ENCODE peak calls at places on chromosomes 5 and 9, in ten cellular contexts. One of them, this sample, is unnamed.

GRCh38 chr9:93673271-93673843 is 97.0 kb downstream of the PHF2 start:
- DNase-seq in transverse colon: peak; percentile 4
- DNase-seq in fibroblast of lung: no peak
- DNase-seq in psoas muscle: no peak
- DNase-seq in mammary epithelial cell: no peak
- DNase-seq in pancreas: peak; percentile 8
- DNase-seq in PC-3: no peak
- DNase-seq in IMR-90: no peak
- DNase-seq in astrocyte: no peak
- DNase-seq in uterus: peak; percentile 10
- DNase-seq in this sample: no peak

GRCh38 chr9:98146101-98146991 is 27.3 kb upstream of the TRIM14 start:
- DNase-seq in pancreas: peak; percentile 67
- DNase-seq in IMR-90: peak; percentile 27
- DNase-seq in mammary epithelial cell: peak; percentile 84
- DNase-seq in PC-3: peak; percentile 62
- DNase-seq in astrocyte: no peak
- DNase-seq in uterus: no peak
- DNase-seq in fibroblast of lung: no peak
- DNase-seq in transverse colon: peak; percentile 91
- DNase-seq in psoas muscle: no peak
- DNase-seq in this sample: no peak

GRCh38 chr9:5425006-5425628 is 12.6 kb downstream of the PLGRKT start:
- DNase-seq in astrocyte: no peak
- DNase-seq in fibroblast of lung: no peak
- DNase-seq in PC-3: peak; percentile 63
- DNase-seq in mammary epithelial cell: peak; percentile 34
- DNase-seq in psoas muscle: no peak
- DNase-seq in uterus: no peak
- DNase-seq in IMR-90: no peak
- DNase-seq in transverse colon: no peak
- DNase-seq in pancreas: no peak
- DNase-seq in this sample: no peak

GRCh38 chr5:24368121-24368520 is 276.7 kb downstream of the CDH10 start:
- DNase-seq in mammary epithelial cell: no peak
- DNase-seq in astrocyte: no peak
- DNase-seq in fibroblast of lung: no peak
- DNase-seq in uterus: no peak
- DNase-seq in pancreas: no peak
- DNase-seq in transverse colon: no peak
- DNase-seq in IMR-90: no peak
- DNase-seq in psoas muscle: no peak
- DNase-seq in PC-3: peak; percentile 9
- DNase-seq in this sample: no peak

GRCh38 chr9:135156525-135157510 is 69.3 kb downstream of the OLFM1 start:
- DNase-seq in fibroblast of lung: peak; percentile 30
- DNase-seq in transverse colon: peak; percentile 14
- DNase-seq in PC-3: peak; percentile 6
- DNase-seq in pancreas: peak; percentile 53
- DNase-seq in IMR-90: peak; percentile 7
- DNase-seq in psoas muscle: peak; percentile 36
- DNase-seq in astrocyte: peak; percentile 20
- DNase-seq in uterus: no peak
- DNase-seq in mammary epithelial cell: peak; percentile 9
- DNase-seq in this sample: no peak

GRCh38 chr5:66436721-66437120 is 159.5 kb upstream of the MAST4 start:
- DNase-seq in transverse colon: no peak
- DNase-seq in IMR-90: no peak
- DNase-seq in PC-3: peak; percentile 1
- DNase-seq in mammary epithelial cell: no peak
- DNase-seq in pancreas: no peak
- DNase-seq in fibroblast of lung: no peak
- DNase-seq in uterus: no peak
- DNase-seq in astrocyte: no peak
- DNase-seq in psoas muscle: no peak
- DNase-seq in this sample: no peak

GRCh38 chr9:82538634-82539033 is 524.3 kb downstream of the RASEF start:
- DNase-seq in uterus: no peak
- DNase-seq in pancreas: no peak
- DNase-seq in mammary epithelial cell: no peak
- DNase-seq in transverse colon: no peak
- DNase-seq in IMR-90: no peak
- DNase-seq in PC-3: no peak
- DNase-seq in psoas muscle: no peak
- DNase-seq in fibroblast of lung: peak; percentile 74
- DNase-seq in astrocyte: peak; percentile 77
- DNase-seq in this sample: no peak

GRCh38 chr9:133274236-133275104 is 531 bp downstream of the ABO start:
- DNase-seq in fibroblast of lung: no peak
- DNase-seq in mammary epithelial cell: no peak
- DNase-seq in pancreas: no peak
- DNase-seq in astrocyte: no peak
- DNase-seq in IMR-90: no peak
- DNase-seq in transverse colon: no peak
- DNase-seq in psoas muscle: no peak
- DNase-seq in PC-3: no peak
- DNase-seq in uterus: no peak
- DNase-seq in this sample: no peak

GRCh38 chr5:43121565-43122484 is 1.1 kb downstream of the ZNF131 start:
- DNase-seq in mammary epithelial cell: peak; percentile 48
- DNase-seq in transverse colon: peak; percentile 24
- DNase-seq in IMR-90: peak; percentile 80
- DNase-seq in psoas muscle: no peak
- DNase-seq in pancreas: peak; percentile 17
- DNase-seq in fibroblast of lung: peak; percentile 70
- DNase-seq in astrocyte: peak; percentile 60
- DNase-seq in PC-3: peak; percentile 46
- DNase-seq in uterus: no peak
- DNase-seq in this sample: peak; percentile 37

GRCh38 chr5:102617187-102617856 is 118.5 kb upstream of the SLCO6A1 start:
- DNase-seq in IMR-90: no peak
- DNase-seq in psoas muscle: no peak
- DNase-seq in transverse colon: no peak
- DNase-seq in uterus: no peak
- DNase-seq in mammary epithelial cell: no peak
- DNase-seq in astrocyte: no peak
- DNase-seq in PC-3: no peak
- DNase-seq in fibroblast of lung: no peak
- DNase-seq in pancreas: no peak
- DNase-seq in this sample: no peak

GRCh38 chr9:70540016-70540415 is 125.6 kb upstream of the KLF9 start:
- DNase-seq in fibroblast of lung: peak; percentile 9
- DNase-seq in psoas muscle: no peak
- DNase-seq in astrocyte: no peak
- DNase-seq in pancreas: no peak
- DNase-seq in IMR-90: peak; percentile 55
- DNase-seq in PC-3: no peak
- DNase-seq in uterus: no peak
- DNase-seq in transverse colon: no peak
- DNase-seq in mammary epithelial cell: no peak
- DNase-seq in this sample: no peak

GRCh38 chr5:146891511-146891910 is 13.0 kb upstream of the PPP2R2B start:
- DNase-seq in fibroblast of lung: no peak
- DNase-seq in mammary epithelial cell: no peak
- DNase-seq in transverse colon: no peak
- DNase-seq in astrocyte: no peak
- DNase-seq in psoas muscle: no peak
- DNase-seq in pancreas: no peak
- DNase-seq in uterus: no peak
- DNase-seq in PC-3: no peak
- DNase-seq in IMR-90: no peak
- DNase-seq in this sample: no peak

GRCh38 chr9:91844170-91844569 is 105.9 kb downstream of the ROR2 start:
- DNase-seq in mammary epithelial cell: no peak
- DNase-seq in transverse colon: peak; percentile 32
- DNase-seq in psoas muscle: no peak
- DNase-seq in pancreas: no peak
- DNase-seq in IMR-90: no peak
- DNase-seq in uterus: no peak
- DNase-seq in astrocyte: no peak
- DNase-seq in PC-3: no peak
- DNase-seq in fibroblast of lung: no peak
- DNase-seq in this sample: no peak

GRCh38 chr5:119996128-119996527 is 366.8 kb downstream of the FAM170A start:
- DNase-seq in fibroblast of lung: no peak
- DNase-seq in transverse colon: no peak
- DNase-seq in PC-3: peak; percentile 37
- DNase-seq in pancreas: no peak
- DNase-seq in astrocyte: peak; percentile 1
- DNase-seq in psoas muscle: no peak
- DNase-seq in mammary epithelial cell: no peak
- DNase-seq in IMR-90: peak; percentile 41
- DNase-seq in uterus: no peak
- DNase-seq in this sample: no peak

GRCh38 chr5:90406466-90406865 is 3.1 kb downstream of the CETN3 start:
- DNase-seq in psoas muscle: no peak
- DNase-seq in IMR-90: peak; percentile 10
- DNase-seq in PC-3: peak; percentile 82
- DNase-seq in fibroblast of lung: peak; percentile 25
- DNase-seq in pancreas: no peak
- DNase-seq in transverse colon: no peak
- DNase-seq in uterus: no peak
- DNase-seq in mammary epithelial cell: peak; percentile 16
- DNase-seq in astrocyte: peak; percentile 16
- DNase-seq in this sample: no peak
- H3K4me3 ChIP-seq in psoas muscle: no peak overlapping the region
- H3K4me3 ChIP-seq in IMR-90: no peak overlapping the region
- H3K4me3 ChIP-seq in PC-3: peak overlapping the region; percentile 88
- H3K4me3 ChIP-seq in fibroblast of lung: no peak overlapping the region
- H3K4me3 ChIP-seq in pancreas: no peak overlapping the region
- H3K4me3 ChIP-seq in transverse colon: no peak overlapping the region
- H3K4me3 ChIP-seq in uterus: no peak overlapping the region
- H3K4me3 ChIP-seq in mammary epithelial cell: no peak overlapping the region
- H3K4me3 ChIP-seq in astrocyte: no peak overlapping the region
- H3K4me3 ChIP-seq in this sample: no peak overlapping the region

GRCh38 chr5:3195991-3196390 is 399.6 kb upstream of the IRX1 start:
- DNase-seq in fibroblast of lung: no peak
- DNase-seq in astrocyte: no peak
- DNase-seq in PC-3: no peak
- DNase-seq in mammary epithelial cell: no peak
- DNase-seq in psoas muscle: no peak
- DNase-seq in uterus: no peak
- DNase-seq in IMR-90: no peak
- DNase-seq in transverse colon: no peak
- DNase-seq in pancreas: no peak
- DNase-seq in this sample: no peak

GRCh38 chr5:3200356-3200755 is 395.3 kb upstream of the IRX1 start:
- DNase-seq in transverse colon: no peak
- DNase-seq in mammary epithelial cell: no peak
- DNase-seq in psoas muscle: no peak
- DNase-seq in PC-3: no peak
- DNase-seq in uterus: no peak
- DNase-seq in IMR-90: no peak
- DNase-seq in pancreas: no peak
- DNase-seq in fibroblast of lung: no peak
- DNase-seq in astrocyte: no peak
- DNase-seq in this sample: no peak

GRCh38 chr5:3199941-3200340 is 395.7 kb upstream of the IRX1 start:
- DNase-seq in PC-3: no peak
- DNase-seq in mammary epithelial cell: no peak
- DNase-seq in fibroblast of lung: no peak
- DNase-seq in uterus: no peak
- DNase-seq in pancreas: no peak
- DNase-seq in IMR-90: no peak
- DNase-seq in transverse colon: no peak
- DNase-seq in astrocyte: no peak
- DNase-seq in psoas muscle: no peak
- DNase-seq in this sample: no peak

GRCh38 chr5:3197237-3197636 is 398.4 kb upstream of the IRX1 start:
- DNase-seq in mammary epithelial cell: no peak
- DNase-seq in PC-3: no peak
- DNase-seq in fibroblast of lung: no peak
- DNase-seq in psoas muscle: no peak
- DNase-seq in pancreas: no peak
- DNase-seq in IMR-90: no peak
- DNase-seq in transverse colon: no peak
- DNase-seq in astrocyte: no peak
- DNase-seq in uterus: no peak
- DNase-seq in this sample: no peak

GRCh38 chr5:3197699-3198098 is 397.9 kb upstream of the IRX1 start:
- DNase-seq in mammary epithelial cell: no peak
- DNase-seq in astrocyte: no peak
- DNase-seq in PC-3: no peak
- DNase-seq in pancreas: no peak
- DNase-seq in uterus: no peak
- DNase-seq in fibroblast of lung: no peak
- DNase-seq in transverse colon: no peak
- DNase-seq in IMR-90: no peak
- DNase-seq in psoas muscle: no peak
- DNase-seq in this sample: no peak
- H3K27me3 ChIP-seq in mammary epithelial cell: peaks cover 2% of the 10 kb centered on the region
- H3K27me3 ChIP-seq in astrocyte: peaks cover 2% of the 10 kb centered on the region
- H3K27me3 ChIP-seq in PC-3: peaks cover 41% of the 10 kb centered on the region
- H3K27me3 ChIP-seq in pancreas: peaks cover 38% of the 10 kb centered on the region
- H3K27me3 ChIP-seq in uterus: no peaks in the 10 kb centered on the region
- H3K27me3 ChIP-seq in fibroblast of lung: no peaks in the 10 kb centered on the region
- H3K27me3 ChIP-seq in transverse colon: peaks cover 13% of the 10 kb centered on the region
- H3K27me3 ChIP-seq in IMR-90: no peaks in the 10 kb centered on the region
- H3K27me3 ChIP-seq in psoas muscle: peaks cover 14% of the 10 kb centered on the region
- H3K27me3 ChIP-seq in this sample: no peaks in the 10 kb centered on the region

GRCh38 chr5:136028782-136029742 is at the start of gene TGFBI:
- DNase-seq in transverse colon: peak; percentile 69
- DNase-seq in PC-3: peak; percentile 42
- DNase-seq in psoas muscle: peak; percentile 77
- DNase-seq in pancreas: peak; percentile 68
- DNase-seq in IMR-90: peak; percentile 67
- DNase-seq in fibroblast of lung: peak; percentile 70
- DNase-seq in uterus: peak; percentile 57
- DNase-seq in astrocyte: no peak
- DNase-seq in mammary epithelial cell: peak; percentile 68
- DNase-seq in this sample: no peak
- TF ChIP-seq CTCF in transverse colon: no peak
- TF ChIP-seq CTCF in PC-3: no peak
- TF ChIP-seq CTCF in psoas muscle: peak; percentile 10
- TF ChIP-seq CTCF in pancreas: no peak
- TF ChIP-seq CTCF in IMR-90: peak; percentile 17
- TF ChIP-seq CTCF in fibroblast of lung: peak; percentile 17
- TF ChIP-seq CTCF in uterus: no peak
- TF ChIP-seq CTCF in astrocyte: no peak
- TF ChIP-seq CTCF in mammary epithelial cell: peak; percentile 31
- TF ChIP-seq CTCF in this sample: peak; percentile 16

GRCh38 chr5:103620851-103621547 is 58.4 kb upstream of the NUDT12 start:
- DNase-seq in uterus: no peak
- DNase-seq in IMR-90: no peak
- DNase-seq in mammary epithelial cell: peak; percentile 54
- DNase-seq in fibroblast of lung: no peak
- DNase-seq in psoas muscle: no peak
- DNase-seq in astrocyte: no peak
- DNase-seq in PC-3: no peak
- DNase-seq in transverse colon: no peak
- DNase-seq in pancreas: no peak
- DNase-seq in this sample: no peak

GRCh38 chr5:103624748-103625147 is 62.2 kb upstream of the NUDT12 start:
- DNase-seq in transverse colon: no peak
- DNase-seq in pancreas: no peak
- DNase-seq in PC-3: peak; percentile 69
- DNase-seq in mammary epithelial cell: no peak
- DNase-seq in psoas muscle: no peak
- DNase-seq in astrocyte: peak; percentile 18
- DNase-seq in IMR-90: peak; percentile 8
- DNase-seq in uterus: no peak
- DNase-seq in fibroblast of lung: peak; percentile 30
- DNase-seq in this sample: peak; percentile 15

GRCh38 chr5:103621548-103621930 is 59.0 kb upstream of the NUDT12 start:
- DNase-seq in IMR-90: no peak
- DNase-seq in PC-3: no peak
- DNase-seq in mammary epithelial cell: no peak
- DNase-seq in pancreas: no peak
- DNase-seq in fibroblast of lung: peak; percentile 76
- DNase-seq in uterus: no peak
- DNase-seq in transverse colon: no peak
- DNase-seq in psoas muscle: no peak
- DNase-seq in astrocyte: peak; percentile 70
- DNase-seq in this sample: no peak

GRCh38 chr5:103624035-103624461 is 61.5 kb upstream of the NUDT12 start:
- DNase-seq in astrocyte: peak; percentile 72
- DNase-seq in mammary epithelial cell: peak; percentile 12
- DNase-seq in psoas muscle: no peak
- DNase-seq in PC-3: peak; percentile 72
- DNase-seq in fibroblast of lung: peak; percentile 74
- DNase-seq in pancreas: no peak
- DNase-seq in uterus: no peak
- DNase-seq in transverse colon: no peak
- DNase-seq in IMR-90: peak; percentile 78
- DNase-seq in this sample: peak; percentile 60
- H3K4me3 ChIP-seq in astrocyte: no peak overlapping the region
- H3K4me3 ChIP-seq in mammary epithelial cell: no peak overlapping the region
- H3K4me3 ChIP-seq in psoas muscle: no peak overlapping the region
- H3K4me3 ChIP-seq in PC-3: peak overlapping the region; percentile 8
- H3K4me3 ChIP-seq in fibroblast of lung: no peak overlapping the region
- H3K4me3 ChIP-seq in pancreas: no peak overlapping the region
- H3K4me3 ChIP-seq in uterus: no peak overlapping the region
- H3K4me3 ChIP-seq in transverse colon: no peak overlapping the region
- H3K4me3 ChIP-seq in IMR-90: no peak overlapping the region
- H3K4me3 ChIP-seq in this sample: no peak overlapping the region

This sample was measured in brain microvascular endothelial cell.